ENCODE peak calls at places on chromosomes 11 and 22, in five cellular contexts. One of them, this sample, is unnamed.
A peak's percentile ranks its signal among the peaks of the same experiment; 100 is the strongest.

GRCh38 chr11:45527898-45528297 is 137.5 kb downstream of the CHST1 start:
- DNase-seq in H1: no peak
- DNase-seq in GM12878: no peak
- DNase-seq in HepG2: no peak
- DNase-seq in K562: no peak
- DNase-seq in this sample: no peak

GRCh38 chr22:49655168-49655812 is 172.4 kb downstream of the BRD1 start:
- DNase-seq in H1: no peak
- DNase-seq in GM12878: no peak
- DNase-seq in HepG2: no peak
- DNase-seq in K562: no peak
- DNase-seq in this sample: no peak

GRCh38 chr11:75146711-75147110 is 4.2 kb upstream of the SLCO2B1 start:
- DNase-seq in H1: no peak
- DNase-seq in GM12878: no peak
- DNase-seq in HepG2: no peak
- DNase-seq in K562: no peak
- DNase-seq in this sample: no peak

GRCh38 chr22:30541979-30542810 is 4.3 kb downstream of the SEC14L6 start:
- DNase-seq in H1: peak; percentile 79
- DNase-seq in GM12878: no peak
- DNase-seq in HepG2: no peak
- DNase-seq in K562: peak; percentile 38
- DNase-seq in this sample: no peak

GRCh38 chr11:65278351-65278750 is 16.6 kb downstream of the POLA2 start:
- DNase-seq in H1: no peak
- DNase-seq in GM12878: no peak
- DNase-seq in HepG2: no peak
- DNase-seq in K562: no peak
- DNase-seq in this sample: no peak

GRCh38 chr11:58905716-58906547 is 33.4 kb upstream of the GLYATL1 start:
- DNase-seq in H1: peak; percentile 86
- DNase-seq in GM12878: no peak
- DNase-seq in HepG2: no peak
- DNase-seq in K562: peak; percentile 17
- DNase-seq in this sample: no peak

GRCh38 chr11:74687237-74688005 is 43.8 kb downstream of the CHRDL2 start:
- DNase-seq in H1: no peak
- DNase-seq in GM12878: no peak
- DNase-seq in HepG2: no peak
- DNase-seq in K562: no peak
- DNase-seq in this sample: no peak

GRCh38 chr11:70860855-70861254 is 391.5 kb downstream of the SHANK2 start:
- DNase-seq in H1: no peak
- DNase-seq in GM12878: no peak
- DNase-seq in HepG2: no peak
- DNase-seq in K562: no peak
- DNase-seq in this sample: no peak

GRCh38 chr22:49838771-49839717 is 11.4 kb upstream of the BRD1 start:
- DNase-seq in H1: peak; percentile 74
- DNase-seq in GM12878: peak; percentile 36
- DNase-seq in HepG2: no peak
- DNase-seq in K562: no peak
- DNase-seq in this sample: no peak

GRCh38 chr22:24423519-24424000 is 3.8 kb upstream of the ADORA2A start:
- DNase-seq in H1: peak; percentile 92
- DNase-seq in GM12878: no peak
- DNase-seq in HepG2: no peak
- DNase-seq in K562: peak; percentile 82
- DNase-seq in this sample: no peak

GRCh38 chr22:26777402-26777801 is 120.0 kb downstream of the MIAT start:
- DNase-seq in H1: no peak
- DNase-seq in GM12878: no peak
- DNase-seq in HepG2: no peak
- DNase-seq in K562: no peak
- DNase-seq in this sample: no peak

GRCh38 chr11:126630893-126631292 is 275.4 kb downstream of the ST3GAL4 start:
- DNase-seq in H1: no peak
- DNase-seq in GM12878: no peak
- DNase-seq in HepG2: no peak
- DNase-seq in K562: no peak
- DNase-seq in this sample: no peak

GRCh38 chr11:30260813-30261212 is 30.0 kb downstream of the FSHB start:
- DNase-seq in H1: no peak
- DNase-seq in GM12878: no peak
- DNase-seq in HepG2: no peak
- DNase-seq in K562: no peak
- DNase-seq in this sample: no peak

GRCh38 chr22:48574776-48575566 is 1252.7 kb downstream of the BRD1 start:
- DNase-seq in H1: peak; percentile 85
- DNase-seq in GM12878: no peak
- DNase-seq in HepG2: peak; percentile 58
- DNase-seq in K562: no peak
- DNase-seq in this sample: no peak

GRCh38 chr11:121503056-121503455 is 50.3 kb upstream of the SORL1-AS1 start:
- DNase-seq in H1: no peak
- DNase-seq in GM12878: no peak
- DNase-seq in HepG2: no peak
- DNase-seq in K562: no peak
- DNase-seq in this sample: no peak

GRCh38 chr11:8372641-8373381 is 109.1 kb upstream of the LMO1 start:
- DNase-seq in H1: no peak
- DNase-seq in GM12878: no peak
- DNase-seq in HepG2: no peak
- DNase-seq in K562: no peak
- DNase-seq in this sample: no peak

GRCh38 chr22:39463931-39464390 is 7.1 kb downstream of the MGAT3 start:
- DNase-seq in H1: no peak
- DNase-seq in GM12878: no peak
- DNase-seq in HepG2: no peak
- DNase-seq in K562: no peak
- DNase-seq in this sample: no peak

GRCh38 chr11:68118753-68119448 is 2.3 kb downstream of the CHKA start:
- DNase-seq in H1: no peak
- DNase-seq in GM12878: peak; percentile 79
- DNase-seq in HepG2: no peak
- DNase-seq in K562: peak; percentile 9
- DNase-seq in this sample: no peak

GRCh38 chr22:37199839-37200161 is 11.8 kb upstream of the C1QTNF6 start:
- DNase-seq in H1: no peak
- DNase-seq in GM12878: no peak
- DNase-seq in HepG2: peak; percentile 84
- DNase-seq in K562: peak; percentile 66
- DNase-seq in this sample: no peak

GRCh38 chr11:99160447-99160846 is 139.7 kb downstream of the CNTN5 start:
- DNase-seq in H1: no peak
- DNase-seq in GM12878: no peak
- DNase-seq in HepG2: no peak
- DNase-seq in K562: no peak
- DNase-seq in this sample: no peak

GRCh38 chr11:128308793-128309192 is 278.6 kb downstream of the ETS1 start:
- DNase-seq in H1: no peak
- DNase-seq in GM12878: no peak
- DNase-seq in HepG2: no peak
- DNase-seq in K562: no peak
- DNase-seq in this sample: no peak

GRCh38 chr11:46279393-46280099 is 2.1 kb downstream of the CREB3L1 start:
- DNase-seq in H1: no peak
- DNase-seq in GM12878: no peak
- DNase-seq in HepG2: no peak
- DNase-seq in K562: peak; percentile 48
- DNase-seq in this sample: no peak

GRCh38 chr11:20161230-20161918 is 1.1 kb upstream of the DBX1 start:
- DNase-seq in H1: peak; percentile 66
- DNase-seq in GM12878: no peak
- DNase-seq in HepG2: no peak
- DNase-seq in K562: no peak
- DNase-seq in this sample: no peak
- TF ChIP-seq YY1 in H1: no peak
- TF ChIP-seq YY1 in GM12878: no peak
- TF ChIP-seq YY1 in HepG2: no peak
- TF ChIP-seq YY1 in K562: no peak
- TF ChIP-seq YY1 in this sample: no peak

DNA sequence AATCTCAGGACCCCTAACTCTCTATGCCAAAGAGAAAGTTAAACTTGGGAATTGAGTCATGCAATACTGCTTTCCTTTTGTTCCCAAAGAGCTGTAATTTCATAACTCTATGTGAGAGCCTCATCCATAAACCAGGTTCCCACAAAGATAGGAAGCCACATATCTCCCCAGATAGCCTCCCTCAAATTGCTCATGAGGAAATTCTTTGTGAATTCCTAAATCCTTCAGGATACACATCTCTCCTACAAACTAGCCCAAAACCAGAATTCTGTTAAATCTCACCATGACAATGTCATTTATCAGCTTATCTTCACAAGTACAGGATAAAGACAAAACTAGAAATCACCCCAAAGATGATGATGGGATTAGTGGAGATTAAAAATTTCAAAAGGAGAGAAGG is 4.7 kb upstream of the NXPE2 start:
- DNase-seq in H1: no peak
- DNase-seq in GM12878: no peak
- DNase-seq in HepG2: no peak
- DNase-seq in K562: no peak
- DNase-seq in this sample: no peak
- TF ChIP-seq SRF in H1: no peak
- TF ChIP-seq SRF in GM12878: no peak
- TF ChIP-seq SRF in HepG2: no peak
- TF ChIP-seq SRF in K562: no peak
- TF ChIP-seq SRF in this sample: no peak

GRCh38 chr22:20130739-20131592 is 638 bp upstream of the ZDHHC8 start:
- DNase-seq in H1: peak; percentile 82
- DNase-seq in GM12878: no peak
- DNase-seq in HepG2: peak; percentile 28
- DNase-seq in K562: peak; percentile 98
- DNase-seq in this sample: peak; percentile 24

GRCh38 chr22:20131856-20132685 is 467 bp downstream of the ZDHHC8 start:
- DNase-seq in H1: no peak
- DNase-seq in GM12878: no peak
- DNase-seq in HepG2: no peak
- DNase-seq in K562: peak; percentile 66
- DNase-seq in this sample: no peak

GRCh38 chr22:20132686-20133246 is 1.2 kb downstream of the ZDHHC8 start:
- DNase-seq in H1: no peak
- DNase-seq in GM12878: no peak
- DNase-seq in HepG2: no peak
- DNase-seq in K562: no peak
- DNase-seq in this sample: no peak

GRCh38 chr22:20130319-20130718 is 1.3 kb upstream of the ZDHHC8 start:
- DNase-seq in H1: no peak
- DNase-seq in GM12878: no peak
- DNase-seq in HepG2: no peak
- DNase-seq in K562: no peak
- DNase-seq in this sample: no peak

GRCh38 chr22:20131593-20131855 is at the start of gene ZDHHC8:
- DNase-seq in H1: no peak
- DNase-seq in GM12878: no peak
- DNase-seq in HepG2: no peak
- DNase-seq in K562: peak; percentile 89
- DNase-seq in this sample: no peak
- TF ChIP-seq JUND in H1: no peak
- TF ChIP-seq JUND in GM12878: no peak
- TF ChIP-seq JUND in HepG2: no peak
- TF ChIP-seq JUND in K562: no peak
- TF ChIP-seq JUND in this sample: no peak

DNA sequence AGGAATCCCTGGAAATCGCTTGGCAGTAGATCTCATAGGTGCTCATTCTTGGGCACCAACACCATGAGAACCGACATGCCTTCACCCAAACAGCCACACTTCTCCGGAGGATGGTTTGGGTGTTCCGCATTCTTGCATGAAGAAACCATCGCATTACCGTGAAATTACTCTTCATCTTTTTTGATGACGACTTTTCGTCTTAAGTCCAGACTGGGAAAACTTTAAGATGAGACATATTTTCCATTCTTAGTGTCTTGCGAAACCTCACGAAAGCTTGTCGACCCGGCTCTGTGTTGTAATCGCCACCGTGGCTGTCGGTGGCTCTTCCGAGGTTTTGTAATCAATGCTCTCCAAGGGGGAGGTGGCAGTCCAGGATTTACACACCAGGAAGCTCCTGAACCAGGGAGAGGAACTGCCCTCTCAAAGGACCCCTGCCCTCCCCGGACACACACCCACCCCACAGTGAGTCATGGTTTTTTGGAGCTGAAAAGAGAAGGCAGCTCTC is 1.7 kb downstream of the TOM1 start:
- DNase-seq in H1: no peak
- DNase-seq in GM12878: no peak
- DNase-seq in HepG2: peak; percentile 93
- DNase-seq in K562: peak; percentile 32
- DNase-seq in this sample: no peak
- TF ChIP-seq YY1 in H1: no peak
- TF ChIP-seq YY1 in GM12878: no peak
- TF ChIP-seq YY1 in HepG2: no peak
- TF ChIP-seq YY1 in K562: no peak
- TF ChIP-seq YY1 in this sample: no peak

GRCh38 chr11:72010529-72011233 is 12.0 kb downstream of the IL18BP start:
- DNase-seq in H1: no peak
- DNase-seq in GM12878: no peak
- DNase-seq in HepG2: no peak
- DNase-seq in K562: no peak
- DNase-seq in this sample: no peak
- TF ChIP-seq SRF in H1: no peak
- TF ChIP-seq SRF in GM12878: no peak
- TF ChIP-seq SRF in HepG2: no peak
- TF ChIP-seq SRF in K562: no peak
- TF ChIP-seq SRF in this sample: no peak

DNA sequence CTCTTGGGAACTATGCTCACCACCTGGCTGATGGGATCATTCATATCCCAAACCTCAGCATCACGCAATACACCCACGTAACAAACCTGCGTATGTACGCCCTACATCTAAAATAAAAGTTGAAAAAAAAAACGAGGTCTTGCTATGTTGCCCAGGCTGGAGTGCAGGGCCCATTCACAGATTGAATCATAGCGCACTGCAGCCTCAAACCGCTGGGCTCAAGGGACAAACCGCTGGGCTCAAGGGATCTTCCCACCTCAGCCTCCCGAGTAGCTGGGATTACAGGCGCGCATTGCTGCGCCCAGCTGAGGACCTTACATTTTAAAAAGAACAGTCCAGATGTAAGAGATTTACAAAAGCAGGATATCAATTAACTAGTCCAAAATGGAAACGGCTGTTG is 41.9 kb upstream of the EMID1 start:
- DNase-seq in H1: no peak
- DNase-seq in GM12878: no peak
- DNase-seq in HepG2: no peak
- DNase-seq in K562: no peak
- DNase-seq in this sample: no peak
- TF ChIP-seq JUND in H1: no peak
- TF ChIP-seq JUND in GM12878: no peak
- TF ChIP-seq JUND in HepG2: no peak
- TF ChIP-seq JUND in K562: no peak
- TF ChIP-seq JUND in this sample: no peak

This sample was measured in HCT116.